ENCODE peak calls at places on chromosome X, in five cellular contexts. Y, K, T, I and W are unnamed samples.

GRCh38 chrX:53445977-53446376 is 11.8 kb upstream of the HSD17B10 start:
- DNase-seq in Y (peak), K (peak), T (no peak), I (peak), W (peak)

GRCh38 chrX:107845625-107846024 is 20.0 kb downstream of the MID2 start:
- DNase-seq in Y (no peak), K (no peak), T (no peak), I (no peak), W (no peak)

GRCh38 chrX:2502668-2503519 is 2.1 kb upstream of the DHRSX start:
- DNase-seq in Y (no peak), K (peak), T (no peak), I (no peak), W (peak)

GRCh38 chrX:68676340-68676739 is 28.9 kb downstream of the STARD8 start:
- DNase-seq in Y (no peak), K (no peak), T (no peak), I (no peak), W (no peak)

GRCh38 chrX:40411350-40412111 is 169.2 kb upstream of the ATP6AP2 start:
- DNase-seq in Y (no peak), K (peak), T (no peak), I (peak), W (no peak)

GRCh38 chrX:17735396-17735795 is 1.9 kb upstream of the SCML1 start:
- DNase-seq in Y (no peak), K (no peak), T (no peak), I (peak), W (no peak)

GRCh38 chrX:150693782-150694574 is 782 bp downstream of the MTMR1 start:
- DNase-seq in Y (peak), K (peak), T (no peak), I (peak), W (peak)

GRCh38 chrX:118521435-118521834 is 25.8 kb downstream of the DOCK11 start:
- DNase-seq in Y (no peak), K (no peak), T (no peak), I (no peak), W (peak)

GRCh38 chrX:115311666-115312065 is 22.2 kb downstream of the LUZP4 start:
- DNase-seq in Y (peak), K (no peak), T (no peak), I (no peak), W (no peak)

GRCh38 chrX:118839334-118839958 is 15.8 kb downstream of the ZCCHC12 start:
- DNase-seq in Y (peak), K (peak), T (no peak), I (peak), W (peak)

GRCh38 chrX:86148024-86148511 is at the start of gene DACH2:
- DNase-seq in Y (peak), K (peak), T (no peak), I (peak), W (peak)

GRCh38 chrX:152733261-152733975 is at the start of the genes CSAG1 and MAGEA12:
- DNase-seq in Y (peak), K (peak), T (no peak), I (no peak), W (no peak)

GRCh38 chrX:87728459-87728858 is 210.9 kb downstream of the KLHL4 start:
- DNase-seq in Y (no peak), K (peak), T (no peak), I (no peak), W (no peak)

GRCh38 chrX:16445166-16445752 is 204.7 kb upstream of the S100G start:
- DNase-seq in Y (peak), K (peak), T (no peak), I (peak), W (peak)

GRCh38 chrX:109839694-109840358 is 106.8 kb upstream of the ACSL4 start:
- DNase-seq in Y (no peak), K (peak), T (no peak), I (no peak), W (no peak)

GRCh38 chrX:134929813-134930212 is 61.0 kb upstream of the SMIM10 start:
- DNase-seq in Y (no peak), K (peak), T (no peak), I (no peak), W (no peak)

GRCh38 chrX:75603833-75604232 is 81.0 kb upstream of the ZDHHC15 start:
- DNase-seq in Y (peak), K (peak), T (no peak), I (peak), W (peak)

GRCh38 chrX:46554942-46555341 is 9.7 kb upstream of the ZNF674 start:
- DNase-seq in Y (no peak), K (no peak), T (no peak), I (peak), W (peak)

GRCh38 chrX:45274576-45274975 is 73.9 kb upstream of the DIPK2B start:
- DNase-seq in Y (no peak), K (no peak), T (no peak), I (no peak), W (peak)

GRCh38 chrX:150849486-150849885 is 49.0 kb downstream of the CD99L2 start:
- DNase-seq in Y (no peak), K (no peak), T (no peak), I (no peak), W (no peak)

GRCh38 chrX:109485470-109486340 is 3.8 kb upstream of the GUCY2F start:
- DNase-seq in Y (peak), K (peak), T (peak), I (peak), W (peak)

GRCh38 chrX:51421972-51422371 is 74.4 kb downstream of the NUDT11 start:
- DNase-seq in Y (no peak), K (no peak), T (no peak), I (no peak), W (no peak)

GRCh38 chrX:130058667-130059066 is 51.6 kb downstream of the ELF4 start:
- DNase-seq in Y (no peak), K (no peak), T (no peak), I (no peak), W (no peak)

GRCh38 chrX:133482345-133483041 is 67.2 kb upstream of the GPC4 start:
- DNase-seq in Y (no peak), K (no peak), T (no peak), I (no peak), W (peak)

GRCh38 chrX:111020283-111020682 is 75.7 kb upstream of the PAK3 start:
- DNase-seq in Y (no peak), K (no peak), T (no peak), I (no peak), W (no peak)

GRCh38 chrX:28613558-28613957 is 26.3 kb downstream of the IL1RAPL1 start:
- DNase-seq in Y (no peak), K (no peak), T (no peak), I (no peak), W (no peak)

GRCh38 chrX:16087081-16087480 is 36.3 kb upstream of the GRPR start:
- DNase-seq in Y (no peak), K (no peak), T (no peak), I (no peak), W (no peak)

GRCh38 chrX:74015379-74016019 is 288.5 kb upstream of the ZCCHC13 start:
- DNase-seq in Y (peak), K (peak), T (peak), I (peak), W (peak)

GRCh38 chrX:119784747-119785446 is 6.5 kb downstream of the RPL39 start:
- DNase-seq in Y (peak), K (peak), T (no peak), I (no peak), W (peak)

GRCh38 chrX:96006281-96006680 is 678.4 kb upstream of the DIAPH2 start:
- DNase-seq in Y (no peak), K (no peak), T (no peak), I (no peak), W (no peak)

GRCh38 chrX:11750051-11750450 is 8.0 kb upstream of the MSL3 start:
- DNase-seq in Y (no peak), K (no peak), T (no peak), I (no peak), W (no peak)

GRCh38 chrX:108020631-108021030 is 24.2 kb upstream of the VSIG1 start:
- DNase-seq in Y (no peak), K (peak), T (no peak), I (no peak), W (peak)

GRCh38 chrX:101552714-101553113 is 2.4 kb downstream of the ARMCX1 start:
- DNase-seq in Y (no peak), K (no peak), T (no peak), I (no peak), W (no peak)
- TF ChIP-seq MXI1 in Y (no peak), K (no peak), T (no peak), I (no peak), W (no peak)

DNA sequence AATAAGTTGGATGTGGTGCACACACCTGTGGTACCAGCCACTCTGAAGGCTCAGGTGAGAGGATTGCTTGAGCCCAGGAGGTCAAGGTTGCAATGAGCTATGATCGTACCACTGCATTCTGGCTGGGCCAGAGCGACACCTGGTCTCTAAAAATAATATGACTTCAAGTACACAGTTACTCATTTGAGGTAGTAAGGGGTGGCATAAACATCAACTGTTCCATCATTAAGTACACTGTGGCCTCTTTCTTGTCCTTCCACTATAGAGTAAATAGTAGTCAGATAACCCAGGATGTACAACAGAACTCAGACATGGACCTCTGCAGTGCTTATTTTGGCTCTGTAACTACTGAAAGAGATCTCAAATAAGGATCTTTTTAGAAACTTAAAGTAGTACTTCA is 10.6 kb downstream of the FAM9B start:
- DNase-seq in Y (no peak), K (no peak), T (no peak), I (no peak), W (no peak)
- TF ChIP-seq MXI1 in Y (no peak), K (no peak), T (no peak), I (no peak), W (no peak)

GRCh38 chrX:21638311-21638710 is 19.8 kb downstream of the KLHL34 start:
- DNase-seq in Y (no peak), K (no peak), T (no peak), I (no peak), W (peak)
- TF ChIP-seq MXI1 in Y (no peak), K (no peak), T (no peak), I (no peak), W (no peak)

GRCh38 chrX:25878806-25879205 is 259.3 kb upstream of the MAGEB18 start:
- DNase-seq in Y (no peak), K (no peak), T (no peak), I (no peak), W (no peak)

GRCh38 chrX:25869761-25870160 is 268.4 kb upstream of the MAGEB18 start:
- DNase-seq in Y (no peak), K (no peak), T (no peak), I (no peak), W (no peak)

GRCh38 chrX:25872786-25873185 is 265.4 kb upstream of the MAGEB18 start:
- DNase-seq in Y (no peak), K (no peak), T (no peak), I (no peak), W (no peak)

DNA sequence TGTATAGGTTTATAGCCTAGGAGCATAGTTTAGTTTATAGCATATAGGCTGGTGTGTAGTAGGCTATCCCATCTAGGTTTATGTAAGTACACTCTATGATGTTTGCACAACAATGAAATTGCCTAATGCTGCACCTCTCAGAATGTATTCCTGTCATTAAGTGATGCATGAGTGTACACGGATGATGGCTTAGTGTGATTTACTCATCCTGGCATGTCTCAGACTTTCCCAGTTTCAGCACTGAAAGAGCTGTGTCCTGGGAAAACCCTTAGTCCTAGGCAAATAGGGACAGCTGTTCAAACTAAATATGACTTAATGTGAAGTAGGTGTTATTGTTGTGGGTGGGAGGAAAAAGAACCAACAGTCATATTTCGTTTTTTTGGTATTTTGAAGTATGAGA is 264.9 kb upstream of the MAGEB18 start:
- DNase-seq in Y (no peak), K (no peak), T (no peak), I (no peak), W (no peak)
- TF ChIP-seq MXI1 in Y (no peak), K (no peak), T (no peak), I (no peak), W (no peak)

DNA sequence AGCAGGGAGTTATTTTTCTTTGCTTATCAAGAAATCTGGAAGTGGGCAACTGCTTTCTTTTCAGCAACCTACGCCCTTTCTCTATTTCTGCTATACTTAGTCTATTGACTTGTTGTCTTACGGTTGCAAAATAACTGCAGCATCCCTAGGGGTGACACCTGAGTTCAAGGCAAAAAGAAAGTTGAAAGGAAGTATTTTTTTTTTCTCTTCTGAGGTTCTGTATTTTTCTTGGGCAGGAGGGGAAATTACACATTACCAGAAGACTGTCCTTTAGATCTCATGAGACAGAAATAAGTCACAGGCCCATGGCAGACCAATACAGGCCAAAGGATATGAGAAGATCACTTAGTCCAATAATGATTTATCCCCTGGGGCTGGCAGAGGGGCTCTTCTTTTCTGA is 204.7 kb upstream of the CASK start:
- DNase-seq in Y (no peak), K (no peak), T (no peak), I (no peak), W (no peak)
- TF ChIP-seq MXI1 in Y (no peak), K (no peak), T (no peak), I (no peak), W (no peak)

GRCh38 chrX:105331244-105331643 is 110.8 kb upstream of the TEX13A start:
- DNase-seq in Y (no peak), K (no peak), T (no peak), I (no peak), W (peak)

GRCh38 chrX:105323951-105324350 is 103.5 kb upstream of the TEX13A start:
- DNase-seq in Y (no peak), K (no peak), T (no peak), I (no peak), W (peak)

GRCh38 chrX:105328773-105329172 is 108.3 kb upstream of the TEX13A start:
- DNase-seq in Y (no peak), K (no peak), T (no peak), I (no peak), W (no peak)
- TF ChIP-seq MXI1 in Y (no peak), K (no peak), T (no peak), I (no peak), W (no peak)